ENCODE peak calls at places on chromosomes 6 and 20, in eight cellular contexts. U, A, C, Q, Z, Y, O and F are unnamed samples.

GRCh38 chr6:73768630-73769029 is 72.6 kb downstream of the CD109 start:
- DNase-seq in Y (no peak), Z (no peak), O (no peak), Q (no peak), U (no peak), A (no peak), C (no peak), F (no peak)

GRCh38 chr6:100266512-100266911 is 198.2 kb downstream of the SIM1 start:
- DNase-seq in Z (no peak), Q (no peak), A (no peak), Y (no peak), U (no peak), C (no peak), O (no peak), F (no peak)

GRCh38 chr6:100134703-100135102 is 140.7 kb upstream of the MCHR2 start:
- DNase-seq in U (no peak), Z (no peak), O (no peak), Y (no peak), A (no peak), C (no peak), Q (peak), F (no peak)

GRCh38 chr20:6007094-6007528 is 46.7 kb downstream of the LRRN4 start:
- DNase-seq in C (no peak), O (no peak), Z (no peak), Y (no peak), Q (no peak), U (no peak), A (no peak), F (no peak)

GRCh38 chr6:153059311-153059710 is 56.8 kb upstream of the MTRF1L start:
- DNase-seq in C (no peak), A (no peak), Q (no peak), O (no peak), Z (no peak), U (no peak), Y (no peak), F (no peak)

GRCh38 chr6:110874880-110875547 is 429 bp downstream of the AMD1 start:
- DNase-seq in U (no peak), A (peak), O (peak), Q (peak), Y (no peak), C (peak), Z (no peak), F (no peak)

GRCh38 chr6:107646176-107646575 is 156.3 kb downstream of the SOBP start:
- DNase-seq in Z (no peak), O (no peak), U (no peak), Y (no peak), Q (peak), A (peak), C (no peak), F (no peak)

GRCh38 chr20:22681591-22682248 is 97.3 kb upstream of the FOXA2 start:
- DNase-seq in Y (no peak), A (no peak), U (no peak), C (no peak), Q (no peak), O (no peak), Z (no peak), F (no peak)

GRCh38 chr20:51639206-51639832 is 96.8 kb upstream of the NFATC2 start:
- DNase-seq in Y (no peak), O (peak), Q (peak), Z (peak), C (peak), A (peak), U (no peak), F (no peak)

GRCh38 chr6:113879186-113880096 is 22.3 kb downstream of the MARCKS start:
- DNase-seq in A (no peak), C (peak), O (peak), U (no peak), Z (peak), Y (no peak), Q (peak), F (peak)

GRCh38 chr20:38093641-38094077 is 60.1 kb downstream of the RPRD1B start:
- DNase-seq in Z (no peak), U (no peak), O (no peak), Q (no peak), Y (no peak), C (no peak), A (no peak), F (no peak)

GRCh38 chr20:48190757-48191156 is 405.5 kb upstream of the SULF2 start:
- DNase-seq in Y (no peak), A (no peak), Z (no peak), O (no peak), Q (no peak), C (no peak), U (no peak), F (no peak)